ENCODE peak calls at places on chromosomes 7 and 10, in five cellular contexts. I is endothelial cell, X is brain microvascular endothelial cell, L is Panc1, V is fibroblast of lung. U is an unnamed sample.

GRCh38 chr10:132395704-132396494 is 1.1 kb upstream of the PWWP2B start:
- DNase-seq in I (peak), X (no peak), L (no peak), V (peak), U (no peak)

GRCh38 chr10:34194259-34194658 is 620.8 kb downstream of the PARD3 start:
- DNase-seq in I (no peak), X (peak), L (no peak), V (peak), U (no peak)

GRCh38 chr10:97714401-97715258 is 1.1 kb downstream of the MARVELD1 start:
- DNase-seq in I (peak), X (peak), L (no peak), V (peak), U (peak)

GRCh38 chr10:68212721-68213352 is 19.1 kb downstream of the ATOH7 start:
- DNase-seq in I (no peak), X (peak), L (no peak), V (peak), U (no peak)

GRCh38 chr10:77702166-77702565 is 64.6 kb upstream of the KCNMA1 start:
- DNase-seq in I (no peak), X (peak), L (no peak), V (peak), U (no peak)

GRCh38 chr7:34091330-34091917 is 186.1 kb downstream of the BMPER start:
- DNase-seq in I (peak), X (peak), L (peak), V (peak), U (no peak)

GRCh38 chr7:513521-514166 is 6.0 kb downstream of the PDGFA start:
- DNase-seq in I (no peak), X (peak), L (no peak), V (peak), U (no peak)

GRCh38 chr7:37894671-37895070 is 21.9 kb downstream of the SFRP4 start:
- DNase-seq in I (no peak), X (no peak), L (no peak), V (no peak), U (no peak)

GRCh38 chr7:26360606-26361005 is 68.9 kb downstream of the SNX10 start:
- DNase-seq in I (no peak), X (no peak), L (no peak), V (no peak), U (no peak)

GRCh38 chr10:130333185-130333584 is 197.0 kb downstream of the GLRX3 start:
- DNase-seq in I (no peak), X (no peak), L (no peak), V (no peak), U (no peak)

GRCh38 chr7:64653721-64654401 is 12.1 kb upstream of the ZNF107 start:
- DNase-seq in I (no peak), X (no peak), L (no peak), V (no peak), U (no peak)

GRCh38 chr7:32507416-32507815 is 12.1 kb downstream of the AVL9 start:
- DNase-seq in I (no peak), X (no peak), L (no peak), V (peak), U (no peak)

GRCh38 chr10:128629111-128630096 is 503.2 kb upstream of the MKI67 start:
- DNase-seq in I (no peak), X (peak), L (peak), V (peak), U (peak)

GRCh38 chr7:70857793-70858545 is 274.0 kb upstream of the GALNT17 start:
- DNase-seq in I (no peak), X (no peak), L (no peak), V (no peak), U (no peak)

GRCh38 chr7:43591551-43592180 is 8.8 kb downstream of the STK17A start:
- DNase-seq in I (no peak), X (no peak), L (no peak), V (peak), U (no peak)

GRCh38 chr10:84269773-84270172 is 24.9 kb downstream of the RGR start:
- DNase-seq in I (no peak), X (peak), L (no peak), V (peak), U (no peak)

GRCh38 chr10:62374862-62375710 is 917 bp downstream of the ZNF365 start:
- DNase-seq in I (no peak), X (no peak), L (no peak), V (peak), U (no peak)

GRCh38 chr10:132526676-132527075 is 10.9 kb upstream of the INPP5A start:
- DNase-seq in I (no peak), X (peak), L (no peak), V (peak), U (no peak)

GRCh38 chr7:14717711-14718304 is 184.7 kb downstream of the DGKB start:
- DNase-seq in I (no peak), X (no peak), L (no peak), V (peak), U (no peak)

GRCh38 chr7:54465095-54465494 is 77.1 kb upstream of the VSTM2A start:
- DNase-seq in I (no peak), X (no peak), L (no peak), V (no peak), U (no peak)

GRCh38 chr10:103915794-103916193 is 2.2 kb downstream of the STN1 start:
- DNase-seq in I (no peak), X (no peak), L (no peak), V (peak), U (peak)

GRCh38 chr7:6403907-6404306 is 43.8 kb downstream of the DAGLB start:
- DNase-seq in I (no peak), X (no peak), L (no peak), V (no peak), U (no peak)

GRCh38 chr10:102368072-102368471 is 27.4 kb upstream of the NFKB2 start:
- DNase-seq in I (no peak), X (no peak), L (no peak), V (no peak), U (no peak)

GRCh38 chr7:53094827-53095226 is 59.4 kb downstream of the POM121L12 start:
- DNase-seq in I (no peak), X (no peak), L (no peak), V (no peak), U (no peak)

GRCh38 chr10:100570518-100570865 is 34.7 kb downstream of the HIF1AN start:
- DNase-seq in I (no peak), X (no peak), L (no peak), V (no peak), U (no peak)
- TF ChIP-seq CTCF in I (no peak), X (no peak), L (no peak), V (no peak), U (no peak)

DNA sequence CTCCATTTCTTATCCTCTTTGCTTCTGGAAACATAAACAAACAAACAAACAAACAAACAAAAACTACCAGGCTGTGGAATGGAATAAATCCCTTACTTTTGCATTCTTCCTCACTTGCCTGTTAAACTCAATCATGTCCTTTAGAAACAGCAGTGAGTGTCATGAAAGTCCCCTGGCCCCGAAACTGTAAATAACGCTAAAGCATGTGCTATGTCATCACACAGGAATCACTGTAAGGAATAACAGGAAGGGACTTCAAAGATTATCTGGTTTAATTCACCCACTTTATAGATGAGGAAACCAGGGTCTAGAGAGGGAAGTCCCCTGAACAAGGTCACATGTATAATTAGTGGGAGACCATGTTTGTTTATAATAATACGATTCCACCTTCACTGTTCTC is 159.4 kb upstream of the MEOX2 start:
- DNase-seq in I (no peak), X (no peak), L (no peak), V (no peak), U (no peak)
- TF ChIP-seq CTCF in I (no peak), X (no peak), L (no peak), V (no peak), U (no peak)

DNA sequence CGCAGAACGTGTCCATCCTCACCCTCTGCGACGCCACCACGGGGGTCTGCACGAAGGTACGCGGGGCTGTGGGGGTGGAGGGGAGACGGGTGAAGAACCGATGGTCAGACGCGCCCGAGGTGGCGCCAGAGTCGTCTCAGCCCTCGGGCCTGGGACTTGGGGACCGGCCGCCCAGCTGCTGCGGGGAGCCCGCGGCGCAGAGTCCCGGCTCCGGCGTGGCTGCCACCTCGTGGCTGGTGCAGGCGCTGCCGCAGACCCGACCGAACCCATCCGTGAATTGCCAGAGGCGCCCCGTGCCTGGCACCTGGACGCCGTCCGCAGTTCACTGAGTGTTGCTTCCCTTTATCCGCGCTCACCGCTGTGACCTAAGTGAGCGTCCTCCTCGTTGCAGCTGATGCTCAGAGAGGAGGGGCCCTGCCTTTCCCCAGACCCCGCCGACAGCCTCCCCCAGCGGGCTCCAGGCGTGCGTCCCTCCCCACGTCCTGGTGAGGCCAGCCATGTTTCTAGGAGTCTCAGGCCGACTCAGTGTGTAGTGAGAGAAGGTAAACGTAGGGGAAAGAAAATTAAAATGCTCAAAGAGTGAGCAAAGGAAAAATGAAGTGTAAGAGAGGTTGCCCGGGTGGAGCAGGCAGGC is 208.7 kb downstream of the PAXIP1 start:
- DNase-seq in I (peak), X (no peak), L (no peak), V (no peak), U (no peak)
- TF ChIP-seq CTCF in I (peak), X (no peak), L (peak), V (no peak), U (no peak)

GRCh38 chr10:137031-137430 is 1.8 kb downstream of the ZMYND11 start:
- DNase-seq in I (peak), X (peak), L (no peak), V (peak), U (no peak)
- TF ChIP-seq CTCF in I (peak), X (peak), L (peak), V (peak), U (peak)

DNA sequence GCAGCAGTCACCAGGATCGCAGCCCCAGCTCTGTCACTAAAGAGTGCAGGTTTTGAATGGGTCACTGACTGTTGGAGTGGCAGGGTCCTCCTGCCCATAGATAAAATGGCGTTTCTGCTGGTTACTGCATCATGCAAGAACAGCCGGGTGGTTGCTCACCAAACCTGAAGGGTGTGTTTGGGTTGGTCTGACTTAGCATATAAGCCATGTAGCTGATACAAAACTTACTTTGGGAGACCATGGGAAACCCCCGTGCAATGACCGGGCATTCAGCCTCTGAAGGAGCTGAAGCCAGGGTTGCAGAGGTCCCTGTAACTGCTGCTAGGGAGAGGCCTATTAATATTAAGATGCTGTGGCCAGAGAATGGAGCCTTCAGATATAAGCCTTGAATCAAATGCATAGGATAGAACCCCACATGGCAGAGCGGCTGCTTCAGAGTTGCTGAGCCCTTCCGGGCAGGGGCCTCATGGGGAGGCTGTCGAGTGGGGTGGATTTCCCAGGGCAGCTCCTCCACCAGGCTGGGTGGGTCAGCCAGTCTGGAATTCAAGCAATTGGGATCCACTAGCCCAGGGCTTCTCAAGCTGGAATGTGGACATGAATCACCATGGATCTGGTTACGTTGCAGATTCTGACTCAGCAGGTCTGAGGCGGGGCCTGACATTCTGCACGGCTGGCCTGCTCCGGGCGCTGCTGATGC is 70.9 kb upstream of the CTBP2 start:
- DNase-seq in I (no peak), X (peak), L (no peak), V (peak), U (no peak)
- TF ChIP-seq CTCF in I (no peak), X (peak), L (no peak), V (no peak), U (no peak)

DNA sequence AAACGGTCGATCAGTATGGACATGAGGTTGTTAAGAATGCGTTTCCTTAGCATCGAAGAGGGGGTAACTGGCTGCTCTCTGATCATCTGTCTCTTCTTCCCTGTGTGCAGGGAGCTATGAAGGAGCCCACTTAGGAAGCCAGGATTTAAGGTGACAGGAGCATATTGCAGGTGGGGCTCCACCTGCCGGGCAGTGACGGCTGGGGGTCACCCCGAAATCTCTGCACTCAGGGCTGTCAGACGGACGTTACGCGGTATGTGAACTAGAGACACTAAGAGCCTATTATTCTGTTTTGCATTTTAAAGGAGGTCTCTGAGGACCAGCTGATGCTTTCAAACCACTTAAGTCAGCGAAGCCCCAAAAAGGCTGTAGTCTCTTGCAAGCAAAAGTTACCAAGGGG is 64.4 kb downstream of the CARD11 start:
- DNase-seq in I (no peak), X (no peak), L (no peak), V (no peak), U (no peak)
- TF ChIP-seq CTCF in I (no peak), X (no peak), L (no peak), V (no peak), U (no peak)